ENCODE peak calls at places on chromosomes 12 and 14, in four cellular contexts. D is GM12865; L is ACHN; S is stimulated activated naive CD8-positive, alpha-beta T cell treated with anti-CD3 and anti-CD28 coated beads, Interleukin-15, Interleukin-2, amounts not matched to agents 100 U/mL and 50 U/mL, for 24 hours. Z is an unnamed sample.

GRCh38 chr12:80702889-80703605 is 4.4 kb upstream of the MYF6 start:
- DNase-seq in L (peak; percentile 68), S (no peak), D (peak; percentile 71), Z (no peak)

GRCh38 chr12:106978035-106978800 is 8.7 kb downstream of the MTERF2 start:
- DNase-seq in S (no peak), D (no peak), L (no peak), Z (peak; percentile 64)

GRCh38 chr14:50335989-50336391 is 23.9 kb downstream of the DMAC2L start:
- DNase-seq in S (no peak), L (no peak), D (no peak), Z (peak; percentile 92)

GRCh38 chr12:62716866-62717477 is 218.0 kb downstream of the PPM1H start:
- DNase-seq in D (no peak), L (peak; percentile 96), S (no peak), Z (no peak)

GRCh38 chr12:50555471-50555885 is 50.7 kb downstream of the DIP2B start:
- DNase-seq in D (no peak), S (peak; percentile 52), L (no peak), Z (no peak)

GRCh38 chr14:93984987-93985410 is 8.6 kb upstream of the ASB2 start:
- DNase-seq in D (peak; percentile 40), S (no peak), L (peak; percentile 64), Z (peak; percentile 42)

GRCh38 chr12:45354399-45354798 is 138.5 kb downstream of the ANO6 start:
- DNase-seq in L (peak; percentile 36), D (peak; percentile 26), S (no peak), Z (no peak)

GRCh38 chr12:66403746-66404145 is 101.5 kb downstream of the HELB start:
- DNase-seq in D (peak; percentile 42), L (no peak), S (no peak), Z (no peak)

GRCh38 chr14:22460461-22461195 is 128.4 kb downstream of the DAD1 start:
- DNase-seq in D (peak; percentile 84), L (no peak), S (no peak), Z (no peak)

GRCh38 chr12:121301876-121302275 is 5.4 kb upstream of the CAMKK2 start:
- DNase-seq in D (no peak), L (no peak), S (no peak), Z (peak; percentile 47)

GRCh38 chr12:120488057-120488660 is 7.8 kb upstream of the DYNLL1 start:
- DNase-seq in L (no peak), D (no peak), S (no peak), Z (peak; percentile 59)

GRCh38 chr14:91496790-91497189 is 13.3 kb downstream of the PPP4R3A start:
- DNase-seq in D (no peak), S (no peak), L (no peak), Z (no peak)

GRCh38 chr12:113591480-113591971 is 119.9 kb upstream of the LHX5 start:
- DNase-seq in S (peak; percentile 12), D (peak; percentile 31), L (no peak), Z (no peak)

GRCh38 chr14:102691763-102692162 is 85.5 kb upstream of the TRAF3 start:
- DNase-seq in S (no peak), L (no peak), D (no peak), Z (no peak)

GRCh38 chr12:49515266-49515665 is 23.6 kb upstream of the KCNH3 start:
- DNase-seq in D (no peak), L (peak; percentile 93), S (no peak), Z (peak; percentile 94)

GRCh38 chr12:30286345-30286926 is 409.2 kb downstream of the IPO8 start:
- DNase-seq in S (no peak), D (peak; percentile 32), L (peak; percentile 45), Z (peak; percentile 67)

GRCh38 chr14:65600742-65601141 is 188.2 kb downstream of the FUT8 start:
- DNase-seq in D (no peak), S (no peak), L (no peak), Z (no peak)

GRCh38 chr12:27818421-27818918 is 38.4 kb upstream of the MANSC4 start:
- DNase-seq in L (no peak), D (no peak), S (no peak), Z (peak; percentile 59)

GRCh38 chr12:106081606-106082005 is 57.1 kb downstream of the NUAK1 start:
- DNase-seq in D (no peak), L (peak; percentile 39), S (no peak), Z (no peak)

GRCh38 chr12:54140958-54141388 is 47.8 kb downstream of the SMUG1 start:
- DNase-seq in S (no peak), D (no peak), L (no peak), Z (no peak)

GRCh38 chr12:98895086-98895651 is 250.1 kb downstream of the APAF1 start:
- DNase-seq in L (no peak), D (no peak), S (no peak), Z (no peak)

GRCh38 chr14:102055181-102055901 is 31.5 kb downstream of the HSP90AA1 start:
- DNase-seq in S (no peak), D (no peak), L (peak; percentile 49), Z (no peak)

GRCh38 chr14:94598816-94599655 is 13.2 kb upstream of the SERPINA3 start:
- DNase-seq in S (no peak), D (no peak), L (peak; percentile 77), Z (peak; percentile 1)

GRCh38 chr12:60689137-60689536 is 1093.3 kb downstream of the SLC16A7 start:
- DNase-seq in L (peak; percentile 29), S (no peak), D (peak; percentile 1), Z (no peak)

GRCh38 chr14:91890291-91890749 is 23.0 kb upstream of the TC2N start:
- DNase-seq in S (no peak), D (no peak), L (no peak), Z (peak; percentile 18)

GRCh38 chr14:24249230-24250021 is 7.0 kb upstream of the TINF2 start:
- DNase-seq in L (no peak), S (no peak), D (no peak), Z (no peak)

GRCh38 chr14:85218982-85219381 is 311.0 kb upstream of the FLRT2 start:
- DNase-seq in L (no peak), S (no peak), D (no peak), Z (no peak)

GRCh38 chr12:71948390-71948789 is 9.7 kb downstream of the TPH2 start:
- DNase-seq in L (no peak), S (no peak), D (no peak), Z (no peak)

GRCh38 chr12:46372131-46372851 is at the start of gene SLC38A2:
- DNase-seq in L (peak; percentile 97), D (peak; percentile 95), S (peak; percentile 99), Z (peak; percentile 96)

GRCh38 chr14:85079842-85080741 is 449.9 kb upstream of the FLRT2 start:
- DNase-seq in L (no peak), D (no peak), S (no peak), Z (no peak)

GRCh38 chr12:65891987-65892481 is 67.8 kb downstream of the HMGA2 start:
- DNase-seq in S (no peak), L (peak; percentile 99), D (peak; percentile 13), Z (peak; percentile 90)

GRCh38 chr14:89912667-89913211 is 41.8 kb downstream of the EFCAB11 start:
- DNase-seq in S (no peak), D (no peak), L (peak; percentile 54), Z (peak; percentile 83)

GRCh38 chr14:99174081-99174851 is 97.7 kb downstream of the BCL11B start:
- DNase-seq in S (no peak), D (no peak), L (no peak), Z (no peak)

GRCh38 chr12:76018111-76018510 is 13.5 kb downstream of the PHLDA1 start:
- DNase-seq in S (no peak), L (no peak), D (no peak), Z (no peak)

GRCh38 chr12:28872654-28873268 is 276.3 kb upstream of the FAR2 start:
- DNase-seq in L (peak; percentile 71), S (peak; percentile 22), D (peak; percentile 55), Z (peak; percentile 52)

GRCh38 chr14:104460920-104461651 is 118.5 kb upstream of the C14orf180 start:
- DNase-seq in L (no peak), D (no peak), S (no peak), Z (no peak)

GRCh38 chr12:51973560-51973959 is 22.1 kb downstream of the ACVR1B start:
- DNase-seq in L (no peak), D (no peak), S (no peak), Z (no peak)

Z was measured in lung microvascular endothelial cell.